ENCODE peak calls at places on chromosomes 4 and X, in five cellular contexts. M is Calu3, T is psoas muscle, V is fibroblast of mammary gland, I is suprapubic skin. W is an unnamed sample.

GRCh38 chr4:169802871-169803270 is 45.1 kb upstream of the HPF1 start:
- DNase-seq in I (no peak), T (no peak), M (no peak), V (no peak), W (no peak)

GRCh38 chr4:189001971-189002450 is 862.8 kb downstream of the TRIML1 start:
- DNase-seq in M (no peak), I (no peak), V (no peak), T (no peak), W (no peak)

GRCh38 chr4:141435446-141436225 is 200.7 kb upstream of the IL15 start:
- DNase-seq in T (no peak), I (no peak), V (peak; percentile 21), M (no peak), W (no peak)

GRCh38 chr4:170827562-170828260 is 738.0 kb upstream of the AADAT start:
- DNase-seq in M (no peak), T (no peak), I (no peak), V (peak; percentile 39), W (no peak)

GRCh38 chrX:120020305-120020704 is 57.2 kb downstream of the RHOXF2B start:
- DNase-seq in V (no peak), M (no peak), I (no peak), T (no peak), W (no peak)

GRCh38 chrX:133191739-133192039 is 26.5 kb downstream of the TFDP3 start:
- DNase-seq in V (no peak), I (no peak), T (no peak), M (no peak), W (no peak)

GRCh38 chrX:129980043-129980442 is 2.4 kb upstream of the BCORL1 start:
- DNase-seq in M (no peak), I (peak; percentile 67), T (peak; percentile 37), V (no peak), W (no peak)

GRCh38 chr4:74618659-74619058 is 173.7 kb downstream of the AREG start:
- DNase-seq in I (no peak), M (peak; percentile 33), V (peak; percentile 86), T (no peak), W (no peak)

GRCh38 chr4:112125416-112125815 is 19.8 kb upstream of the FAM241A start:
- DNase-seq in V (no peak), I (no peak), M (no peak), T (no peak), W (no peak)

GRCh38 chr4:123896446-123897071 is 500.0 kb downstream of the SPRY1 start:
- DNase-seq in V (peak; percentile 56), T (no peak), I (no peak), M (no peak), W (no peak)

GRCh38 chrX:123487226-123487625 is 245.6 kb downstream of the THOC2 start:
- DNase-seq in T (no peak), V (no peak), I (no peak), M (no peak), W (no peak)

GRCh38 chr4:1614049-1614448 is 70.1 kb downstream of the FAM53A start:
- DNase-seq in M (no peak), I (peak; percentile 51), T (no peak), V (no peak), W (no peak)

GRCh38 chr4:113953888-113954287 is 25.6 kb downstream of the ARSJ start:
- DNase-seq in V (no peak), M (no peak), T (no peak), I (no peak), W (no peak)

GRCh38 chr4:165343353-165344191 is 16.1 kb downstream of the MSMO1 start:
- DNase-seq in T (no peak), V (peak; percentile 25), I (no peak), M (no peak), W (no peak)
- TF ChIP-seq CTCF in T (no peak), V (peak; percentile 10), I (no peak), M (no peak), W (peak; percentile 68)

GRCh38 chrX:53433651-53434639 is at the start of gene HSD17B10:
- DNase-seq in V (peak; percentile 64), M (peak; percentile 93), I (peak; percentile 93), T (peak; percentile 91), W (peak; percentile 96)
- TF ChIP-seq CTCF in V (no peak), M (no peak), I (no peak), T (no peak), W (no peak)

DNA sequence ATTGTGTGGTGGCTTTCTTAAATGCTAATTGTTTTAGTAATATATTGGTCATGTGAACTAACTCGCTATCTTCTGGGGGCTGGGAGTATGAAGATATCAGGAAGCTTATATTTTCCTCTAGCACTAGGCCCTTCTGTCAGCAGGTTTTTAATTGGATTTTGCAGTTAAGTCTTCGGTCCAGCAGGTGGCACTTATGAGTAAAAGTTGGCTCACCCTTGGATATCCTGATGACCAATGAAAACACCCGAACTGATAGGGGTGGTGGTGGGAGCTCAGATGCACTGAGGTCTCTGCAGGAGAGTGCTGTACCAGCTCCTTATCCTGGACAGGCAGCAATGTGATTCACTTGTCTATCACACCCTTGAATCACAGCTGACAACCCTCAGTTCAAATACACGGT is 1365.8 kb upstream of the DIAPH2 start:
- DNase-seq in I (no peak), V (peak; percentile 3), M (no peak), T (no peak), W (no peak)
- TF ChIP-seq CTCF in I (no peak), V (peak; percentile 32), M (no peak), T (no peak), W (peak; percentile 46)

GRCh38 chrX:3811331-3812311 is 98.2 kb upstream of the PRKX start:
- DNase-seq in I (no peak), M (peak; percentile 12), V (peak; percentile 58), T (no peak), W (no peak)

GRCh38 chrX:3820170-3820569 is 106.7 kb upstream of the PRKX start:
- DNase-seq in I (no peak), V (peak; percentile 77), M (no peak), T (no peak), W (no peak)

DNA sequence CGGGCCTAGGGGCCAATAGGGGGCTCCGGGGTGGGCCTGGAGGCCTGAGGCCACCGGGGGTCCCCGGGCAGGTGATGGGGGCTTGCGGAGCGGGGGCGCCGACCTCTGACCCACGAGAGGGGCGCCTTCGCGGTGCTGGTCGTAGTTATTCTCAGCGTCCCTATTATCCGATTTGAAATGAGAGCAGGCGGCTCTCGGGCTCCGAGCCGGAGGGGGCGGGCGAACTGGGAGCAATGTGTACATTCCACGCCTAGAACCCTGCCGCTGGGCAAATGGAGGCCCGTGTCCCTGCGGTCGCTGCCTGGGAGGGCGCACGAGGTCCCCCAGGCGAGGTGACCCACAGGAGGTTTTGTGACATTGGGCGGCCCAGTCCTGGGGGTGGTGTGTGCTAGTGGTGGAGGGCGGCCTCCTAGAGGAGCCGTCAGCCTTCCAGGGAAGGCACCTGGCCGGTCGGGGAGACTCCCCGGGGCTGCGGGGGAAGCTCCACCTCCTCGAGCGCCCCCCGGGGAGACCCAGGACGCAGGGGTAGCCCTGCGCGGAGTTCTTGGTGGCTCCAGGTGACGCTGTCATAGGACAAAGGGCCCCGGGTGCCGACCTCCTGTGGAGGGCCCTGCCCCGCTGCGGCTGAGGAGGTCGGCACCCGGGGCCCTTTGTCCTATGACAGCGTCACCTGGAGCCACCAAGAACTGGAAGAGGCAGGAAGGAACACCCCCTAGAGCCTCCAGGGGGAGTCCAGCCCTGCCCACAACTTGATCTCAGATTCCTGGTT is 102.6 kb upstream of the PRKX start:
- DNase-seq in I (peak; percentile 76), T (peak; percentile 55), M (peak; percentile 59), V (peak; percentile 28), W (no peak)
- TF ChIP-seq CTCF in I (no peak), T (no peak), M (no peak), V (peak; percentile 10), W (no peak)

DNA sequence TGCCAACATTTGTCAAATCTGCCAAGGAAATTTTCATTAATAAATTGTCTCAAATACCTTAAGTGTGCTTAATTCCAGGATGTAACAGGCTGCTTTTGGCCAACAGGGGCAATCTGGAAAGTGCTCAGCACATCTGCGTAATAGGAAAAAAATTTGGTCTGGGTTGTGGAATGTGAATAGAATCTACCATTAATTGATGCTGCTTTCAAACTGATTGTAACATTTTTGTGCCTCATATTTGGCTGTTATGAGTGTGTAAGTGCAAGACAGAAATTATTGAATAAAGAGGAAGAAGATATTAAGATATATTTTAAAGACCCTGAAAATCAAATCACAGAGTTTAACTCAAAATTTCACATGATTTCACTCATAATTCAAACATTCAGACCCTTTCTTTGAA is 41.1 kb downstream of the REELD1 start:
- DNase-seq in V (peak; percentile 39), I (no peak), T (no peak), M (no peak), W (no peak)
- TF ChIP-seq CTCF in V (peak; percentile 7), I (no peak), T (no peak), M (no peak), W (peak; percentile 33)

W was measured in chondrocyte.